ENCODE peak calls at places on chromosomes 12 and 14, in five cellular contexts. One of them, this sample, is unnamed.
A peak's percentile ranks its signal among the peaks of the same experiment; 100 is the strongest.

GRCh38 chr12:129635003-129635685 is 268.7 kb downstream of the TMEM132D start:
- DNase-seq in activated gamma-delta T cell treated with Interleukin-2 at 50 U/mL for 16 hours: no peak
- DNase-seq in NCI-H1092 treated with DMSO at 0.1 percent for 48 hours: no peak
- DNase-seq in choroid plexus epithelial cell: no peak
- DNase-seq in GM10248: no peak
- DNase-seq in this sample: no peak

GRCh38 chr12:1574863-1575254 is 19.5 kb downstream of the FBXL14 start:
- DNase-seq in GM10248: no peak
- DNase-seq in activated gamma-delta T cell treated with Interleukin-2 at 50 U/mL for 16 hours: no peak
- DNase-seq in NCI-H1092 treated with DMSO at 0.1 percent for 48 hours: no peak
- DNase-seq in choroid plexus epithelial cell: peak; percentile 31
- DNase-seq in this sample: no peak

GRCh38 chr12:96434107-96434506 is 33.9 kb upstream of the CDK17 start:
- DNase-seq in activated gamma-delta T cell treated with Interleukin-2 at 50 U/mL for 16 hours: peak; percentile 72
- DNase-seq in GM10248: peak; percentile 20
- DNase-seq in choroid plexus epithelial cell: peak; percentile 99
- DNase-seq in NCI-H1092 treated with DMSO at 0.1 percent for 48 hours: no peak
- DNase-seq in this sample: no peak

GRCh38 chr12:45494279-45494678 is 235.2 kb upstream of the ARID2 start:
- DNase-seq in choroid plexus epithelial cell: no peak
- DNase-seq in activated gamma-delta T cell treated with Interleukin-2 at 50 U/mL for 16 hours: no peak
- DNase-seq in NCI-H1092 treated with DMSO at 0.1 percent for 48 hours: no peak
- DNase-seq in GM10248: no peak
- DNase-seq in this sample: no peak

GRCh38 chr14:93369393-93370266 is 22.6 kb downstream of the COX8C start:
- DNase-seq in choroid plexus epithelial cell: no peak
- DNase-seq in activated gamma-delta T cell treated with Interleukin-2 at 50 U/mL for 16 hours: no peak
- DNase-seq in NCI-H1092 treated with DMSO at 0.1 percent for 48 hours: no peak
- DNase-seq in GM10248: peak; percentile 46
- DNase-seq in this sample: no peak

GRCh38 chr12:47249719-47250506 is 170.2 kb upstream of the AMIGO2 start:
- DNase-seq in choroid plexus epithelial cell: no peak
- DNase-seq in GM10248: no peak
- DNase-seq in NCI-H1092 treated with DMSO at 0.1 percent for 48 hours: no peak
- DNase-seq in activated gamma-delta T cell treated with Interleukin-2 at 50 U/mL for 16 hours: no peak
- DNase-seq in this sample: no peak

GRCh38 chr12:84757978-84758377 is 154.6 kb downstream of the SLC6A15 start:
- DNase-seq in NCI-H1092 treated with DMSO at 0.1 percent for 48 hours: no peak
- DNase-seq in GM10248: no peak
- DNase-seq in choroid plexus epithelial cell: peak; percentile 73
- DNase-seq in activated gamma-delta T cell treated with Interleukin-2 at 50 U/mL for 16 hours: no peak
- DNase-seq in this sample: no peak

GRCh38 chr12:120229071-120229582 is 28.2 kb upstream of the RPLP0 start:
- DNase-seq in GM10248: no peak
- DNase-seq in choroid plexus epithelial cell: peak; percentile 48
- DNase-seq in activated gamma-delta T cell treated with Interleukin-2 at 50 U/mL for 16 hours: no peak
- DNase-seq in NCI-H1092 treated with DMSO at 0.1 percent for 48 hours: no peak
- DNase-seq in this sample: peak; percentile 23

GRCh38 chr12:97716356-97716755 is 253.8 kb downstream of the RMST start:
- DNase-seq in GM10248: no peak
- DNase-seq in choroid plexus epithelial cell: peak; percentile 0
- DNase-seq in NCI-H1092 treated with DMSO at 0.1 percent for 48 hours: peak; percentile 20
- DNase-seq in activated gamma-delta T cell treated with Interleukin-2 at 50 U/mL for 16 hours: no peak
- DNase-seq in this sample: no peak

GRCh38 chr12:57610553-57611115 is 601 bp upstream of the ARHGEF25 start:
- DNase-seq in activated gamma-delta T cell treated with Interleukin-2 at 50 U/mL for 16 hours: no peak
- DNase-seq in GM10248: no peak
- DNase-seq in NCI-H1092 treated with DMSO at 0.1 percent for 48 hours: no peak
- DNase-seq in choroid plexus epithelial cell: no peak
- DNase-seq in this sample: no peak

GRCh38 chr12:84874125-84874824 is 38.3 kb downstream of the SLC6A15 start:
- DNase-seq in activated gamma-delta T cell treated with Interleukin-2 at 50 U/mL for 16 hours: no peak
- DNase-seq in NCI-H1092 treated with DMSO at 0.1 percent for 48 hours: peak; percentile 61
- DNase-seq in GM10248: peak; percentile 24
- DNase-seq in choroid plexus epithelial cell: peak; percentile 87
- DNase-seq in this sample: peak; percentile 77

GRCh38 chr14:76500011-76500410 is 124.1 kb downstream of the ESRRB start:
- DNase-seq in activated gamma-delta T cell treated with Interleukin-2 at 50 U/mL for 16 hours: no peak
- DNase-seq in choroid plexus epithelial cell: no peak
- DNase-seq in NCI-H1092 treated with DMSO at 0.1 percent for 48 hours: no peak
- DNase-seq in GM10248: no peak
- DNase-seq in this sample: no peak

GRCh38 chr14:51019089-51019488 is 74.8 kb upstream of the PYGL start:
- DNase-seq in choroid plexus epithelial cell: peak; percentile 26
- DNase-seq in NCI-H1092 treated with DMSO at 0.1 percent for 48 hours: no peak
- DNase-seq in GM10248: no peak
- DNase-seq in activated gamma-delta T cell treated with Interleukin-2 at 50 U/mL for 16 hours: no peak
- DNase-seq in this sample: no peak

GRCh38 chr14:73997944-73998451 is 21.1 kb downstream of the ENTPD5 start:
- DNase-seq in activated gamma-delta T cell treated with Interleukin-2 at 50 U/mL for 16 hours: no peak
- DNase-seq in choroid plexus epithelial cell: no peak
- DNase-seq in NCI-H1092 treated with DMSO at 0.1 percent for 48 hours: no peak
- DNase-seq in GM10248: no peak
- DNase-seq in this sample: no peak